ENCODE peak calls at places on chromosomes 5 and 9, in five cellular contexts. R, F, H, J and Z are unnamed samples.

GRCh38 chr5:38780950-38781349 is 64.9 kb upstream of the OSMR start:
- DNase-seq in R (peak; percentile 50), F (no peak), H (peak; percentile 67), J (no peak), Z (no peak)

GRCh38 chr5:123460296-123460729 is 37.1 kb upstream of the CEP120 start:
- DNase-seq in R (no peak), F (no peak), H (no peak), J (no peak), Z (no peak)

GRCh38 chr9:138096192-138096845 is 218.7 kb downstream of the CACNA1B start:
- DNase-seq in R (no peak), F (no peak), H (no peak), J (peak; percentile 27), Z (no peak)

GRCh38 chr5:122751293-122751753 is 23.6 kb upstream of the SNX2 start:
- DNase-seq in R (no peak), F (no peak), H (no peak), J (no peak), Z (no peak)

GRCh38 chr9:88197781-88198345 is 59.6 kb upstream of the SPATA31C2 start:
- DNase-seq in R (no peak), F (no peak), H (peak; percentile 85), J (no peak), Z (no peak)

GRCh38 chr5:39057745-39058144 is 16.5 kb downstream of the RICTOR start:
- DNase-seq in R (no peak), F (no peak), H (no peak), J (no peak), Z (no peak)

GRCh38 chr9:93319992-93320490 is 131.4 kb upstream of the FAM120A start:
- DNase-seq in R (no peak), F (no peak), H (no peak), J (no peak), Z (no peak)

GRCh38 chr9:131682261-131682660 is 57.6 kb downstream of the RAPGEF1 start:
- DNase-seq in R (no peak), F (no peak), H (no peak), J (no peak), Z (no peak)

GRCh38 chr5:72566746-72567145 is 59.5 kb upstream of the ZNF366 start:
- DNase-seq in R (no peak), F (no peak), H (no peak), J (no peak), Z (no peak)

GRCh38 chr5:98904786-98905185 is 24.0 kb downstream of the CHD1 start:
- DNase-seq in R (no peak), F (no peak), H (peak; percentile 11), J (no peak), Z (no peak)

GRCh38 chr9:87201316-87201715 is 254.0 kb upstream of the GAS1 start:
- DNase-seq in R (no peak), F (no peak), H (peak; percentile 84), J (no peak), Z (no peak)

GRCh38 chr9:91246842-91247241 is 114.9 kb downstream of the AUH start:
- DNase-seq in R (no peak), F (no peak), H (no peak), J (no peak), Z (no peak)

GRCh38 chr5:91079037-91079436 is 304.1 kb downstream of the ARRDC3 start:
- DNase-seq in R (no peak), F (no peak), H (peak; percentile 94), J (no peak), Z (no peak)

GRCh38 chr5:36739751-36740221 is 133.4 kb downstream of the SLC1A3 start:
- DNase-seq in R (peak; percentile 55), F (peak; percentile 72), H (peak; percentile 55), J (no peak), Z (peak; percentile 84)

GRCh38 chr5:12292610-12293204 is 388.5 kb upstream of the CTNND2 start:
- DNase-seq in R (no peak), F (peak; percentile 55), H (no peak), J (no peak), Z (peak; percentile 23)

GRCh38 chr5:109740329-109740728 is 50.6 kb downstream of the MAN2A1 start:
- DNase-seq in R (no peak), F (no peak), H (no peak), J (no peak), Z (peak; percentile 23)

GRCh38 chr9:128946945-128947422 is 419 bp downstream of the DOLK start:
- DNase-seq in R (no peak), F (no peak), H (peak; percentile 40), J (peak; percentile 65), Z (no peak)

GRCh38 chr5:178261666-178262600 is 29.3 kb upstream of the PHYKPL start:
- DNase-seq in R (no peak), F (no peak), H (no peak), J (peak; percentile 44), Z (no peak)
- H3K27me3 ChIP-seq in R (no peaks in the 10 kb centered on the region), F (no peaks in the 10 kb centered on the region), H (peaks cover 8% of the 10 kb centered on the region), J (no peaks in the 10 kb centered on the region), Z (no peaks in the 10 kb centered on the region)

DNA sequence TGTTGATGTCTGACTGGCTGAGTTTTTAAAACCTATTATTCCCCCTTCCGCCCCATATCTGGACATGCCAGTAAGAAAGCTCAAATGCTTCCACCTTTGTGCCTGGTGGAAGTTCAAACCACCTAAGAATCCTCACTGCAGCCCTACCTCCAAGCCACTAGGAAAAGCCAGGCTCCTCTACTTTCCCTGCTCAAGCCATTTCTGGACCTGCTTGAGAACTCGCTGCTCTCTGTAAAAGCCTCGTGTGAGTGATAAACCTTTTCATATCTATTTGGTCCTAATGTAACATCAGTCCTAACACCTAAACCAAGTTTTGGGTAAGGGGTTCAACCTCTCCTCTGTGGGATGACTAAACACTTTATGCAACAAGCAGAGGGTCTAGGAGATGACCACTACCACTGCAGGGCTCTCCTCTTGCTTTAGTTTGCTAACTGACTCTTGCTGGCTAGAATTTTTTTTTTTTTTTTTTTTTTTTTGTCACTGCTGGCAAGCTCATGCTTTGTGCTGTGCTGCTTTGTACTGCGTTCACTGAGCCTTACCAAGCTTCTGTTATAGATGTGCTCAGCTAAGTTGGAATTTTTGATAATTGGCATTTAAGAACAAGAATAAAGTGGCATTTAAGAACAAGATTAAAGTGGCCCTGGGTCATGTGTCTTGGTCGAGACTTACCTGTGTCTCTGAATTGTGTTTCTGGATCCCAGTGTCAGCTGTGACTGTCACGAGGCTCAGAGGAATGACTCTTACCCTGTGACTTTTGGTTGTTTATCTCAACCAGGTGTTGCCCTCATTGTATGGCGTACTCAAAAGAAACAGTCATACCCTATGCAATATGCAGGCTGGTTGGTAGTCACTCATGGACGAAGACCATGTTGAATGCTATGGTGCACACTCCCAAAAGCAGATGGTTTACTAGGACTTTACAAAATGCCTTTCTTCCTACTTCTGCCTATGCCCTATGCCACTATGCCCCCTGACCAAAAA is 19.5 kb downstream of the TRIM32 start:
- DNase-seq in R (no peak), F (no peak), H (no peak), J (no peak), Z (no peak)
- H3K27me3 ChIP-seq in R (no peaks in the 10 kb centered on the region), F (no peaks in the 10 kb centered on the region), H (no peaks in the 10 kb centered on the region), J (no peaks in the 10 kb centered on the region), Z (no peaks in the 10 kb centered on the region)

GRCh38 chr9:126609191-126609590 is 4.5 kb upstream of the LMX1B start:
- DNase-seq in R (no peak), F (no peak), H (no peak), J (no peak), Z (no peak)
- H3K27me3 ChIP-seq in R (peaks cover 72% of the 10 kb centered on the region), F (peaks cover 46% of the 10 kb centered on the region), H (peaks cover 58% of the 10 kb centered on the region), J (peaks cover 35% of the 10 kb centered on the region), Z (peaks cover 38% of the 10 kb centered on the region)

GRCh38 chr9:137049544-137050449 is 3.8 kb upstream of the NPDC1 start:
- DNase-seq in R (no peak), F (no peak), H (peak; percentile 84), J (no peak), Z (peak; percentile 82)

GRCh38 chr9:137052293-137052692 is 1.6 kb downstream of the ENTPD2 start:
- DNase-seq in R (no peak), F (no peak), H (no peak), J (no peak), Z (no peak)

GRCh38 chr9:137048655-137049543 is 2.9 kb upstream of the NPDC1 start:
- DNase-seq in R (no peak), F (no peak), H (no peak), J (no peak), Z (peak; percentile 59)

GRCh38 chr9:137051145-137051724 is 2.6 kb downstream of the ENTPD2 start:
- DNase-seq in R (no peak), F (no peak), H (no peak), J (no peak), Z (no peak)

GRCh38 chr9:137050570-137050969 is 3.3 kb downstream of the ENTPD2 start:
- DNase-seq in R (no peak), F (no peak), H (no peak), J (no peak), Z (no peak)
- H3K27me3 ChIP-seq in R (peaks cover 81% of the 10 kb centered on the region), F (peaks cover 8% of the 10 kb centered on the region), H (peaks cover 60% of the 10 kb centered on the region), J (peaks cover 23% of the 10 kb centered on the region), Z (peaks cover 9% of the 10 kb centered on the region)

GRCh38 chr5:159921721-159922120 is 5.4 kb downstream of the ADRA1B start:
- DNase-seq in R (no peak), F (no peak), H (no peak), J (no peak), Z (no peak)
- H3K27me3 ChIP-seq in R (peaks cover 16% of the 10 kb centered on the region), F (peaks cover 3% of the 10 kb centered on the region), H (peaks cover 13% of the 10 kb centered on the region), J (no peaks in the 10 kb centered on the region), Z (peaks cover 3% of the 10 kb centered on the region)

GRCh38 chr5:151717390-151717789 is 30.7 kb upstream of the SPARC start:
- DNase-seq in R (no peak), F (no peak), H (no peak), J (no peak), Z (no peak)

GRCh38 chr5:151720195-151720594 is 33.5 kb upstream of the SPARC start:
- DNase-seq in R (no peak), F (no peak), H (no peak), J (no peak), Z (no peak)

GRCh38 chr5:151719228-151719861 is 32.6 kb upstream of the SPARC start:
- DNase-seq in R (no peak), F (no peak), H (peak; percentile 64), J (no peak), Z (peak; percentile 59)

GRCh38 chr5:151718653-151719052 is 31.9 kb upstream of the SPARC start:
- DNase-seq in R (no peak), F (no peak), H (peak; percentile 77), J (no peak), Z (no peak)

DNA sequence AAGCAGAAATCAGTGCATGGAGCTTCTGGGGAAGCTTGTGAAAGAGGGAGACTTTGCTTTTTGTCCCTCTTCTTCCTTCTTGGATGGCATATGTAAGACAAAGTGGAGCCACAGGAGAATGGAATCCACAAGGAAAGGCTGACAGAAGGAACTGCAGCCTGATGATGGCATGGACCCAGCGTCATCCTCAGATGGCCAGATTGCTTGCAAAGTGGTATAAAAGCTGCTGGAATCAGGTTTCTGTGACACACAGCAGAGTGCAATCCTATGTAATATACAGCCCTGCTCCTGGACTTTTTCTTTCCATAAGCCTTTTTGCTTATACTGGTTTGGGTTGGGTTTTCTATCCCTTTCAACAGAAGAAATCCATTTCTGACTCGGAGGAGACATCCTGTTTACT is 31.5 kb upstream of the SPARC start:
- DNase-seq in R (no peak), F (no peak), H (peak; percentile 74), J (no peak), Z (no peak)
- H3K27me3 ChIP-seq in R (no peaks in the 10 kb centered on the region), F (no peaks in the 10 kb centered on the region), H (no peaks in the 10 kb centered on the region), J (no peaks in the 10 kb centered on the region), Z (no peaks in the 10 kb centered on the region)